ENCODE peak calls at places on chromosomes 1 and 21, in four cellular contexts. A is activated naive CD4-positive, alpha-beta T cell; J is DMS153; V is PC-9. E is an unnamed sample.

GRCh38 chr1:162229534-162229933 is 147.1 kb downstream of the SPATA46 start:
- DNase-seq in A (no peak), J (no peak), V (no peak), E (no peak)

GRCh38 chr1:41656088-41656487 is 171.6 kb upstream of the EDN2 start:
- DNase-seq in A (no peak), J (no peak), V (no peak), E (no peak)

GRCh38 chr1:91791103-91791502 is 94.8 kb downstream of the TGFBR3 start:
- DNase-seq in A (no peak), J (peak; percentile 30), V (peak; percentile 21), E (no peak)

GRCh38 chr1:200624679-200625335 is 4.3 kb upstream of the KIF14 start:
- DNase-seq in A (no peak), J (no peak), V (no peak), E (no peak)

GRCh38 chr1:84611796-84612195 is 37.6 kb upstream of the CTBS start:
- DNase-seq in A (no peak), J (no peak), V (no peak), E (no peak)

GRCh38 chr1:230821346-230821745 is 47.0 kb downstream of the C1orf198 start:
- DNase-seq in A (no peak), J (no peak), V (no peak), E (no peak)

GRCh38 chr1:40664791-40665190 is 691 bp downstream of the RIMS3 start:
- DNase-seq in A (no peak), J (no peak), V (no peak), E (no peak)

GRCh38 chr1:202625416-202626360 is 84.6 kb downstream of the SYT2 start:
- DNase-seq in A (no peak), J (peak; percentile 45), V (no peak), E (peak; percentile 50)

GRCh38 chr1:246987083-246987690 is 20.7 kb downstream of the ZNF695 start:
- DNase-seq in A (no peak), J (no peak), V (no peak), E (no peak)

GRCh38 chr1:93964777-93965200 is 55.6 kb upstream of the GCLM start:
- DNase-seq in A (no peak), J (no peak), V (peak; percentile 100), E (peak; percentile 27)

GRCh38 chr1:152225678-152226077 is 1.7 kb upstream of the HRNR start:
- DNase-seq in A (no peak), J (no peak), V (no peak), E (no peak)

GRCh38 chr1:87644500-87645245 is 316.0 kb downstream of the LMO4 start:
- DNase-seq in A (no peak), J (peak; percentile 19), V (peak; percentile 73), E (no peak)

GRCh38 chr1:43074244-43074643 is 97.8 kb downstream of the EBNA1BP2 start:
- DNase-seq in A (no peak), J (no peak), V (no peak), E (no peak)

GRCh38 chr1:197360068-197360467 is 92.0 kb downstream of the CRB1 start:
- DNase-seq in A (no peak), J (no peak), V (no peak), E (no peak)

GRCh38 chr1:76465030-76465429 is 390.5 kb downstream of the ST6GALNAC3 start:
- DNase-seq in A (no peak), J (no peak), V (no peak), E (peak; percentile 25)

GRCh38 chr21:44582980-44583799 is 2.8 kb upstream of the KRTAP10-5 start:
- DNase-seq in A (no peak), J (no peak), V (no peak), E (no peak)

GRCh38 chr1:20682571-20683236 is 21.5 kb upstream of the DDOST start:
- DNase-seq in A (no peak), J (peak; percentile 50), V (no peak), E (no peak)

GRCh38 chr21:33940846-33941245 is 25.2 kb upstream of the ATP5PO start:
- DNase-seq in A (no peak), J (no peak), V (no peak), E (no peak)

GRCh38 chr1:109198745-109199144 is 15.0 kb upstream of the SARS1 start:
- DNase-seq in A (no peak), J (no peak), V (no peak), E (no peak)

GRCh38 chr1:219480011-219480410 is 132.9 kb downstream of the ZC3H11B start:
- DNase-seq in A (no peak), J (no peak), V (no peak), E (no peak)

GRCh38 chr1:29563092-29563491 is 326.8 kb downstream of the PTPRU start:
- DNase-seq in A (no peak), J (no peak), V (no peak), E (no peak)

GRCh38 chr1:23627065-23627464 is 64.5 kb upstream of the RPL11 start:
- DNase-seq in A (no peak), J (no peak), V (peak; percentile 48), E (no peak)

GRCh38 chr1:115277276-115277675 is 60.8 kb downstream of the NGF start:
- DNase-seq in A (no peak), J (no peak), V (no peak), E (peak; percentile 8)

GRCh38 chr1:31625561-31626272 is 8.2 kb downstream of the HCRTR1 start:
- DNase-seq in A (no peak), J (no peak), V (no peak), E (no peak)

GRCh38 chr1:66331641-66332523 is 202.1 kb upstream of the SGIP1 start:
- DNase-seq in A (no peak), J (no peak), V (no peak), E (peak; percentile 63)

GRCh38 chr1:183273300-183273699 is 87.2 kb downstream of the LAMC2 start:
- DNase-seq in A (no peak), J (no peak), V (no peak), E (no peak)

GRCh38 chr1:154454391-154455120 is 47.5 kb upstream of the TDRD10 start:
- DNase-seq in A (no peak), J (peak; percentile 57), V (no peak), E (no peak)

GRCh38 chr1:56304975-56305374 is 274.4 kb downstream of the PLPP3 start:
- DNase-seq in A (no peak), J (no peak), V (no peak), E (no peak)

GRCh38 chr1:32055426-32055825 is 17.3 kb upstream of the TMEM39B start:
- DNase-seq in A (no peak), J (no peak), V (no peak), E (no peak)

GRCh38 chr1:2459757-2460156 is 16.3 kb upstream of the PLCH2 start:
- DNase-seq in A (no peak), J (no peak), V (peak; percentile 55), E (no peak)

E was measured in T1000.